ENCODE peak calls at places on chromosome 6, in six cellular contexts. One of them, this sample, is unnamed.
A peak's percentile ranks its signal among the peaks of the same experiment; 100 is the strongest.

GRCh38 chr6:106801256-106801655 is 171.9 kb downstream of the QRSL1 start:
- DNase-seq in Panc1: no peak
- DNase-seq in left ventricle myocardium inferior: no peak
- DNase-seq in mammary epithelial cell: no peak
- DNase-seq in CD4-positive, CD25-positive, alpha-beta regulatory T cell: no peak
- DNase-seq in neuronal stem cell: no peak
- DNase-seq in this sample: no peak

GRCh38 chr6:81241717-81242116 is 510.8 kb downstream of the TENT5A start:
- DNase-seq in neuronal stem cell: no peak
- DNase-seq in mammary epithelial cell: peak; percentile 2
- DNase-seq in left ventricle myocardium inferior: no peak
- DNase-seq in Panc1: no peak
- DNase-seq in CD4-positive, CD25-positive, alpha-beta regulatory T cell: no peak
- DNase-seq in this sample: no peak

GRCh38 chr6:3607599-3607998 is 143.9 kb downstream of the PXDC1 start:
- DNase-seq in CD4-positive, CD25-positive, alpha-beta regulatory T cell: no peak
- DNase-seq in Panc1: no peak
- DNase-seq in mammary epithelial cell: no peak
- DNase-seq in left ventricle myocardium inferior: no peak
- DNase-seq in neuronal stem cell: no peak
- DNase-seq in this sample: no peak

GRCh38 chr6:11650297-11650696 is 112.7 kb downstream of the TMEM170B start:
- DNase-seq in neuronal stem cell: peak; percentile 61
- DNase-seq in mammary epithelial cell: no peak
- DNase-seq in left ventricle myocardium inferior: peak; percentile 39
- DNase-seq in Panc1: no peak
- DNase-seq in CD4-positive, CD25-positive, alpha-beta regulatory T cell: no peak
- DNase-seq in this sample: no peak

GRCh38 chr6:24478903-24479302 is 10.5 kb downstream of the GPLD1 start:
- DNase-seq in neuronal stem cell: no peak
- DNase-seq in mammary epithelial cell: no peak
- DNase-seq in left ventricle myocardium inferior: no peak
- DNase-seq in Panc1: no peak
- DNase-seq in CD4-positive, CD25-positive, alpha-beta regulatory T cell: no peak
- DNase-seq in this sample: no peak

GRCh38 chr6:161618816-161619454 is 345.1 kb upstream of the AGPAT4 start:
- DNase-seq in mammary epithelial cell: peak; percentile 35
- DNase-seq in left ventricle myocardium inferior: peak; percentile 20
- DNase-seq in CD4-positive, CD25-positive, alpha-beta regulatory T cell: no peak
- DNase-seq in Panc1: peak; percentile 35
- DNase-seq in neuronal stem cell: peak; percentile 27
- DNase-seq in this sample: no peak

GRCh38 chr6:83511901-83512681 is at the start of gene PRSS35:
- DNase-seq in left ventricle myocardium inferior: peak; percentile 45
- DNase-seq in mammary epithelial cell: peak; percentile 40
- DNase-seq in CD4-positive, CD25-positive, alpha-beta regulatory T cell: no peak
- DNase-seq in neuronal stem cell: peak; percentile 77
- DNase-seq in Panc1: no peak
- DNase-seq in this sample: peak; percentile 77

GRCh38 chr6:98212468-98212867 is 621.9 kb upstream of the POU3F2 start:
- DNase-seq in left ventricle myocardium inferior: no peak
- DNase-seq in neuronal stem cell: no peak
- DNase-seq in CD4-positive, CD25-positive, alpha-beta regulatory T cell: no peak
- DNase-seq in mammary epithelial cell: no peak
- DNase-seq in Panc1: no peak
- DNase-seq in this sample: no peak

GRCh38 chr6:72703093-72703492 is 81.2 kb downstream of the KCNQ5 start:
- DNase-seq in mammary epithelial cell: no peak
- DNase-seq in Panc1: no peak
- DNase-seq in neuronal stem cell: no peak
- DNase-seq in CD4-positive, CD25-positive, alpha-beta regulatory T cell: no peak
- DNase-seq in left ventricle myocardium inferior: no peak
- DNase-seq in this sample: no peak

GRCh38 chr6:137781639-137782038 is 85.4 kb upstream of the TNFAIP3 start:
- DNase-seq in mammary epithelial cell: no peak
- DNase-seq in Panc1: no peak
- DNase-seq in left ventricle myocardium inferior: no peak
- DNase-seq in CD4-positive, CD25-positive, alpha-beta regulatory T cell: no peak
- DNase-seq in neuronal stem cell: no peak
- DNase-seq in this sample: no peak

GRCh38 chr6:42301986-42302385 is 84.3 kb upstream of the MRPS10 start:
- DNase-seq in neuronal stem cell: no peak
- DNase-seq in CD4-positive, CD25-positive, alpha-beta regulatory T cell: no peak
- DNase-seq in left ventricle myocardium inferior: no peak
- DNase-seq in Panc1: no peak
- DNase-seq in mammary epithelial cell: no peak
- DNase-seq in this sample: no peak

GRCh38 chr6:49969588-49969987 is at the start of gene DEFB113:
- DNase-seq in Panc1: no peak
- DNase-seq in mammary epithelial cell: no peak
- DNase-seq in CD4-positive, CD25-positive, alpha-beta regulatory T cell: no peak
- DNase-seq in neuronal stem cell: no peak
- DNase-seq in left ventricle myocardium inferior: no peak
- DNase-seq in this sample: no peak

GRCh38 chr6:141388666-141389065 is 744.1 kb upstream of the GJE1 start:
- DNase-seq in left ventricle myocardium inferior: no peak
- DNase-seq in CD4-positive, CD25-positive, alpha-beta regulatory T cell: no peak
- DNase-seq in mammary epithelial cell: no peak
- DNase-seq in Panc1: no peak
- DNase-seq in neuronal stem cell: no peak
- DNase-seq in this sample: no peak

GRCh38 chr6:149990672-149991402 is 27.1 kb downstream of the ULBP1 start:
- DNase-seq in Panc1: no peak
- DNase-seq in CD4-positive, CD25-positive, alpha-beta regulatory T cell: no peak
- DNase-seq in left ventricle myocardium inferior: no peak
- DNase-seq in mammary epithelial cell: no peak
- DNase-seq in neuronal stem cell: no peak
- DNase-seq in this sample: no peak

GRCh38 chr6:46808806-46809205 is 15.6 kb downstream of the MEP1A start:
- DNase-seq in neuronal stem cell: no peak
- DNase-seq in Panc1: no peak
- DNase-seq in left ventricle myocardium inferior: no peak
- DNase-seq in CD4-positive, CD25-positive, alpha-beta regulatory T cell: no peak
- DNase-seq in mammary epithelial cell: no peak
- DNase-seq in this sample: no peak

GRCh38 chr6:53975966-53976610 is 135.2 kb upstream of the MLIP start:
- DNase-seq in left ventricle myocardium inferior: no peak
- DNase-seq in CD4-positive, CD25-positive, alpha-beta regulatory T cell: no peak
- DNase-seq in Panc1: no peak
- DNase-seq in mammary epithelial cell: no peak
- DNase-seq in neuronal stem cell: no peak
- DNase-seq in this sample: no peak

GRCh38 chr6:46042355-46042999 is 26.8 kb upstream of the CLIC5 start:
- DNase-seq in left ventricle myocardium inferior: peak; percentile 15
- DNase-seq in CD4-positive, CD25-positive, alpha-beta regulatory T cell: no peak
- DNase-seq in neuronal stem cell: peak; percentile 21
- DNase-seq in Panc1: no peak
- DNase-seq in mammary epithelial cell: peak; percentile 48
- DNase-seq in this sample: no peak

GRCh38 chr6:75374913-75375530 is 90.4 kb upstream of the TMEM30A start:
- DNase-seq in Panc1: no peak
- DNase-seq in left ventricle myocardium inferior: no peak
- DNase-seq in neuronal stem cell: peak; percentile 51
- DNase-seq in mammary epithelial cell: no peak
- DNase-seq in CD4-positive, CD25-positive, alpha-beta regulatory T cell: no peak
- DNase-seq in this sample: no peak

GRCh38 chr6:10603265-10603664 is 82.1 kb downstream of the GCNT2 start:
- DNase-seq in Panc1: no peak
- DNase-seq in mammary epithelial cell: no peak
- DNase-seq in left ventricle myocardium inferior: no peak
- DNase-seq in neuronal stem cell: no peak
- DNase-seq in CD4-positive, CD25-positive, alpha-beta regulatory T cell: no peak
- DNase-seq in this sample: no peak

GRCh38 chr6:4640139-4640538 is 136.1 kb upstream of the CDYL start:
- DNase-seq in CD4-positive, CD25-positive, alpha-beta regulatory T cell: no peak
- DNase-seq in Panc1: peak; percentile 59
- DNase-seq in left ventricle myocardium inferior: no peak
- DNase-seq in neuronal stem cell: no peak
- DNase-seq in mammary epithelial cell: peak; percentile 85
- DNase-seq in this sample: no peak

GRCh38 chr6:100472674-100473073 is 8.0 kb upstream of the SIM1 start:
- DNase-seq in mammary epithelial cell: peak; percentile 90
- DNase-seq in left ventricle myocardium inferior: no peak
- DNase-seq in Panc1: no peak
- DNase-seq in CD4-positive, CD25-positive, alpha-beta regulatory T cell: no peak
- DNase-seq in neuronal stem cell: no peak
- DNase-seq in this sample: no peak

DNA sequence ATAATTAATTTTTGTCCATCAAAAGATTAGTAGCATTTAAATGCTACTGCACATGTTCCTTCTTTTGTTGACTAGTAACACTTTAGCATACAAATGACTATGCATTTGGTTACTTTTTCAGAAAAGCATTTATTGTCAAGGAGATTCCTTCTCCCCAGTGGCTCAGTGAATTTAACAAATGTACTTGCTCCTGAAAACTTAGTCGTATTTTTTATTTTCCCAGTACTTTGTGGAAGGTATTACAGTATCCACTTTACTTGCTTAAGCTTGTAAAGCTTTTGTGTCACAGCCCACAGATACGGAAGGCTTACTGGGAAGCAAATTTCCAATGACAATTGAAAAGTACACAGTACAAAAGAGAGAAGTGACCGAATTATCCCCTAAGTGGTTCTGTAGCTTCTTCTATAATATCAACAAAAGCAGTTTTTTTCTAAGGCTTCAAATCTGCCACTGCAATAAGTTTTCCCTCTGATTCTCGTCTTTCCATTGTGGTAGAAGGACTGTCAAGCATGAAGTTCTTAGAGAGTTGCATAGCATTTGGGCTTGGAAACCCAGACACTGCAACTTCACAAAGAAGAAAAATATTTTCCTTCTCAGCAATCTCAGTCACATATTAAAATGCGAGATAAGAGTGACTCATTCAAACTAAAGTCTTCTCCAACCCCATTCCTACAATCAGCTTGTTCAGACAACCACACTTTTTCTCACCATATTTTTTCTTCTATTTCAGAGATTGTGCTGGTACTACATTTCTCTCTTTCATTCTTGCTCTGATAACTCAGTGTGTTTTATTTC is 431.2 kb downstream of the GRIK2 start:
- DNase-seq in neuronal stem cell: no peak
- DNase-seq in CD4-positive, CD25-positive, alpha-beta regulatory T cell: no peak
- DNase-seq in mammary epithelial cell: no peak
- DNase-seq in left ventricle myocardium inferior: no peak
- DNase-seq in Panc1: no peak
- DNase-seq in this sample: no peak
- H3K4me1 ChIP-seq in neuronal stem cell: no peaks in the 10 kb centered on the region
- H3K4me1 ChIP-seq in CD4-positive, CD25-positive, alpha-beta regulatory T cell: no peaks in the 10 kb centered on the region
- H3K4me1 ChIP-seq in mammary epithelial cell: no peaks in the 10 kb centered on the region
- H3K4me1 ChIP-seq in left ventricle myocardium inferior: no peaks in the 10 kb centered on the region
- H3K4me1 ChIP-seq in Panc1: no peaks in the 10 kb centered on the region
- H3K4me1 ChIP-seq in this sample: no peaks in the 10 kb centered on the region

GRCh38 chr6:167847936-167848335 is 21.2 kb downstream of the AFDN start:
- DNase-seq in Panc1: no peak
- DNase-seq in CD4-positive, CD25-positive, alpha-beta regulatory T cell: no peak
- DNase-seq in left ventricle myocardium inferior: no peak
- DNase-seq in neuronal stem cell: no peak
- DNase-seq in mammary epithelial cell: no peak
- DNase-seq in this sample: no peak
- H3K4me1 ChIP-seq in Panc1: peaks cover 71% of the 10 kb centered on the region
- H3K4me1 ChIP-seq in CD4-positive, CD25-positive, alpha-beta regulatory T cell: no peaks in the 10 kb centered on the region
- H3K4me1 ChIP-seq in left ventricle myocardium inferior: peaks cover 65% of the 10 kb centered on the region
- H3K4me1 ChIP-seq in neuronal stem cell: peaks cover 10% of the 10 kb centered on the region
- H3K4me1 ChIP-seq in mammary epithelial cell: peaks cover 30% of the 10 kb centered on the region
- H3K4me1 ChIP-seq in this sample: no peaks in the 10 kb centered on the region

GRCh38 chr6:22145823-22146379 is 150.9 kb downstream of the PRL start:
- DNase-seq in left ventricle myocardium inferior: no peak
- DNase-seq in Panc1: peak; percentile 25
- DNase-seq in mammary epithelial cell: peak; percentile 17
- DNase-seq in neuronal stem cell: no peak
- DNase-seq in CD4-positive, CD25-positive, alpha-beta regulatory T cell: no peak
- DNase-seq in this sample: no peak

GRCh38 chr6:22146581-22147468 is 150.0 kb downstream of the PRL start:
- DNase-seq in neuronal stem cell: no peak
- DNase-seq in mammary epithelial cell: no peak
- DNase-seq in Panc1: no peak
- DNase-seq in left ventricle myocardium inferior: no peak
- DNase-seq in CD4-positive, CD25-positive, alpha-beta regulatory T cell: no peak
- DNase-seq in this sample: no peak

GRCh38 chr6:22147469-22147815 is 149.4 kb downstream of the PRL start:
- DNase-seq in Panc1: no peak
- DNase-seq in CD4-positive, CD25-positive, alpha-beta regulatory T cell: no peak
- DNase-seq in mammary epithelial cell: no peak
- DNase-seq in neuronal stem cell: no peak
- DNase-seq in left ventricle myocardium inferior: no peak
- DNase-seq in this sample: no peak

GRCh38 chr6:22142931-22143330 is 153.9 kb downstream of the PRL start:
- DNase-seq in neuronal stem cell: no peak
- DNase-seq in left ventricle myocardium inferior: no peak
- DNase-seq in mammary epithelial cell: no peak
- DNase-seq in CD4-positive, CD25-positive, alpha-beta regulatory T cell: no peak
- DNase-seq in Panc1: no peak
- DNase-seq in this sample: no peak

DNA sequence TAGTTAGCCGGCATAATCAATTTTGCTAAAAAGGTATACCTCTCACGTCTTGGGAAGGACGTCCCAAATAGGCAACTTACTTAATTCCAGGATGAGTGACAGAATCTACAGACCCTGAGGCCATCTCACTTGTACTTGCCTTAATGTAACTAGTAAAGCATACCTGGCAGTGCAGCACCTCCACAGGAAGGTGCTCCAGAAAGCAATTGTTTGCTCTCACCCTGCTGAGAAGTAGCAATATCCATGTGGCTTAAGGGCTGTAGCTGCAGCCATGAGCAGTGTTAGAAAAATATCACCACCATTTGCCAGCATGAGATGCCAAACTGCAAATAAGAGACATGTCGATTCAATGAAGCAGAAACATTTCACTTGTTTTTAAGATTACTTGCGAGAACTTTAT is 151.5 kb downstream of the PRL start:
- DNase-seq in neuronal stem cell: no peak
- DNase-seq in left ventricle myocardium inferior: no peak
- DNase-seq in CD4-positive, CD25-positive, alpha-beta regulatory T cell: no peak
- DNase-seq in mammary epithelial cell: no peak
- DNase-seq in Panc1: no peak
- DNase-seq in this sample: no peak
- H3K4me1 ChIP-seq in neuronal stem cell: peaks cover 50% of the 10 kb centered on the region
- H3K4me1 ChIP-seq in left ventricle myocardium inferior: peaks cover 81% of the 10 kb centered on the region
- H3K4me1 ChIP-seq in CD4-positive, CD25-positive, alpha-beta regulatory T cell: no peaks in the 10 kb centered on the region
- H3K4me1 ChIP-seq in mammary epithelial cell: peaks cover 5% of the 10 kb centered on the region
- H3K4me1 ChIP-seq in Panc1: peaks cover 50% of the 10 kb centered on the region
- H3K4me1 ChIP-seq in this sample: no peaks in the 10 kb centered on the region

DNA sequence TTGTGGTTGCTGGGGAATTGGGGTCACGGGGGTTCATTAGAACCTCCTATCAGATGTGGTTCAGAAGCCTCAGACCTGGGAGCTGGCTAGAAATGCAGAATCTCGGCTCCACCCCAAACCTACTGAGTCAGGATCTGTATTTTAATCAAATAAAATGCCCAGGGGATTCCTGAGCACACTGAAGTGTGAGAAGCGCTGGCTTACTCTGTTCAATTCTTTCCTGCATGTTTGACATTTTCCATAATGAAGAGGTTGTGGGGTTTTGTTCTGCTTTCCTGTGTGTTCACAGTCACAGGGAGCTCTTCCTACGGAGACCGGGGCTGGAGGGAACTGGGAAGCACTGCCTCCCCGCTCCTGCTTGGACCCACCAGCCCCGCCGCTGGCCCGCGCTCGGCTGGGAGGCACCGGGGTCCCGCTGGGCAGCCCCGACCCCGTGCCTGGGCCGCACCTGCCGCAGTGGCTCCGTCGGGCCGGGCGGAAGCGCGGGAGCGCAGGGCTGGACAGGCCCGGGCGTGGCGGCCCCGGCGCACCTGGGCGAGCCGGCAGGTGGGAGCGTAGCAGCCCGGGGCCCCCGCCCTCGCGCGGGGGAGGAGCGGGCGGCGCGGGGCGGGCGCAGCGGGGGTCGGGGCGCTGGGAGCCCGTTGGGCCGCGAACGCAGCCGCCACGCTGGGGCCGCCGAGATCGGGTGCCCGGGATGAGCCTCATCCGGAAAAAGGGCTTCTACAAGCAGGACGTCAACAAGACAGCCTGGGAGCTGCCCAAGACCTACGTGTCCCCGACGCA is at the start of gene MAPK13:
- DNase-seq in neuronal stem cell: no peak
- DNase-seq in mammary epithelial cell: no peak
- DNase-seq in CD4-positive, CD25-positive, alpha-beta regulatory T cell: no peak
- DNase-seq in left ventricle myocardium inferior: no peak
- DNase-seq in Panc1: no peak
- DNase-seq in this sample: no peak
- H3K4me1 ChIP-seq in neuronal stem cell: peaks cover 30% of the 10 kb centered on the region
- H3K4me1 ChIP-seq in mammary epithelial cell: peaks cover 23% of the 10 kb centered on the region
- H3K4me1 ChIP-seq in CD4-positive, CD25-positive, alpha-beta regulatory T cell: peaks cover 51% of the 10 kb centered on the region
- H3K4me1 ChIP-seq in left ventricle myocardium inferior: peaks cover 23% of the 10 kb centered on the region
- H3K4me1 ChIP-seq in Panc1: peaks cover 5% of the 10 kb centered on the region
- H3K4me1 ChIP-seq in this sample: peaks cover 21% of the 10 kb centered on the region

This sample was measured in tibial artery.